ENCODE peak calls at places on chromosomes 3 and 15, in four cellular contexts. I, W, J and A are unnamed samples.

GRCh38 chr3:56800373-56801150 is 1.2 kb downstream of the ARHGEF3 start:
- DNase-seq in I (no peak), W (no peak), J (peak; percentile 25), A (no peak)

GRCh38 chr15:36771826-36772225 is 192.4 kb downstream of the CDIN1 start:
- DNase-seq in I (no peak), W (no peak), J (no peak), A (no peak)

GRCh38 chr3:49295489-49296058 is 18.5 kb upstream of the C3orf62 start:
- DNase-seq in I (peak; percentile 35), W (peak; percentile 29), J (no peak), A (no peak)

GRCh38 chr15:100596792-100597191 is 5.2 kb downstream of the LINS1 start:
- DNase-seq in I (no peak), W (peak; percentile 76), J (peak; percentile 6), A (no peak)

GRCh38 chr15:60374628-60375081 is 23.1 kb downstream of the ANXA2 start:
- DNase-seq in I (peak; percentile 98), W (no peak), J (no peak), A (no peak)

GRCh38 chr15:94135748-94136147 is 95.6 kb upstream of the MCTP2 start:
- DNase-seq in I (no peak), W (no peak), J (no peak), A (no peak)

GRCh38 chr3:160580938-160581337 is 15.6 kb upstream of the KPNA4 start:
- DNase-seq in I (no peak), W (no peak), J (no peak), A (no peak)

GRCh38 chr3:30354972-30355371 is 251.4 kb upstream of the TGFBR2 start:
- DNase-seq in I (peak; percentile 56), W (no peak), J (no peak), A (no peak)

GRCh38 chr3:48187579-48188265 is 495 bp downstream of the CDC25A start:
- DNase-seq in I (no peak), W (peak; percentile 12), J (no peak), A (no peak)

GRCh38 chr15:100902436-100903190 is 16.5 kb upstream of the LRRK1 start:
- DNase-seq in I (peak; percentile 7), W (no peak), J (no peak), A (no peak)

GRCh38 chr15:68383161-68384074 is 48.5 kb downstream of the ITGA11 start:
- DNase-seq in I (peak; percentile 39), W (peak; percentile 59), J (peak; percentile 54), A (peak; percentile 69)

GRCh38 chr3:15458212-15458780 is 30.9 kb downstream of the EAF1 start:
- DNase-seq in I (peak; percentile 12), W (peak; percentile 30), J (no peak), A (no peak)
- TF ChIP-seq TAF1 in I (no peak), W (no peak), J (no peak), A (no peak)

DNA sequence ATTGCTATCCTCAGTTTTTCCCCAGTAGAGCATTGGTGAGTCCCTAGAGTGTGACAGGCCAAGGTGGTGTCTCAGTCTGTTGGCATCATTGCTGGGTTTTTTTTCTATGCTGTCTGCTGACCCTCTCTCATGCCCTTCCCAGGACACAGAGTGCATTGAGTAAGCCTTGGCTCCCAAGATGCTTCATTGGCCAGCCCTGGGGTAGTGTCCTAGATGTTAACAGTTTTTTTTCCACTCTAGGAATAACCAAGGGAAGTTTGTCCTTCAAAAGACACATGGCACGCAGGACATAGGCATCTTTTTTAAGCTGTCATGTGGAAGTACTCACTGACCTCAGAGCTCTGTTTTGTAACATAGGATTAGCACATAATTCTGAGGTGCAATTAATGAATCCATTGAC is 19.5 kb downstream of the ADAMTSL3 start:
- DNase-seq in I (no peak), W (no peak), J (no peak), A (no peak)
- TF ChIP-seq POLR2AphosphoS5 in I (no peak), W (no peak), J (no peak), A (no peak)

DNA sequence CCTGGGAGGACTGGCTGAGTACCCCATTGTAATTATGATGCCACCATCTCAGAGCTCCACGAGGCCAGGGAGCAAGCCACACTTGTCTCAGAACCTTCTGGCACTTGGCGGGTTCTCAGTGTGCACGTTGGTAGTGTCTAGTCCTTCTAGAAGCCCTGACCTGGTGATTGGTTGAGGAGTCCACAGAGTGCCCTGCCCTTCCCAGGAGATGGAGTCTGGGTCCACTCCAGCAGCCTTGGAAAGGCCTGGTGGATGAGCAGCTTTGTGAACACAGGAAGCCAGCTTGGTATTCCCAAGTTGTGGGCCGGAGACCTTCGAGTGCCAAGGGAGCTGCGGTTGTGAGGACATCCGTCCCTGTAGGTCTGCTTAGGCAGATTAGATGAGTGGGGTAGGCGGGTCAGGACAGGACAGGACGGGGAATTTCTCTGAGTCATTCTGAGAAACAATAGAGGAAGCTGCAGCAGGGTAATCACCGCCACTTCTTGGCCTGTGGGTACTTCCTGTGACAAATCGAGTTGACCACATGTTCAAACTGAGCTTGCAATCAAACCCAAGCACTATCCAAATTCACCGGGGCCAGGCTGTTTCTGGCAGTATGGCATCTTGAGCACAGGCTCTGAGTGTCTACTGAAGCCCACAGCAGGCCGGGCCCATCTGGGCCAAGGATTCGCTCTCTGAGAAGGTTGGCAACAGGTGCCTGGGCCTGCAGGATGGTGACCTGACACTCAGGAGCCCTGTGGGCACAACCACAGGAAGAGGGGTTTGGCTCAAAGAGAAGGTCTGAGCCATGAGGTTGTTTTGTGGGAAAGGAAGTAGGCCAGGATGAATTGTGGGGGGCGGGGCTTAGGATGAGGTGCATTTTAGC is 71.5 kb upstream of the PLXNA1 start:
- DNase-seq in I (peak; percentile 21), W (peak; percentile 86), J (peak; percentile 74), A (peak; percentile 65)
- TF ChIP-seq TAF1 in I (no peak), W (no peak), J (peak; percentile 58), A (no peak)

GRCh38 chr15:66772604-66772966 is 70.5 kb downstream of the SMAD6 start:
- DNase-seq in I (peak; percentile 25), W (no peak), J (no peak), A (no peak)

GRCh38 chr15:66777054-66777453 is 75.0 kb downstream of the SMAD6 start:
- DNase-seq in I (no peak), W (no peak), J (no peak), A (no peak)

GRCh38 chr15:66775127-66776105 is 73.4 kb downstream of the SMAD6 start:
- DNase-seq in I (no peak), W (no peak), J (no peak), A (no peak)

GRCh38 chr15:66772967-66773873 is 71.2 kb downstream of the SMAD6 start:
- DNase-seq in I (peak; percentile 75), W (no peak), J (no peak), A (no peak)

DNA sequence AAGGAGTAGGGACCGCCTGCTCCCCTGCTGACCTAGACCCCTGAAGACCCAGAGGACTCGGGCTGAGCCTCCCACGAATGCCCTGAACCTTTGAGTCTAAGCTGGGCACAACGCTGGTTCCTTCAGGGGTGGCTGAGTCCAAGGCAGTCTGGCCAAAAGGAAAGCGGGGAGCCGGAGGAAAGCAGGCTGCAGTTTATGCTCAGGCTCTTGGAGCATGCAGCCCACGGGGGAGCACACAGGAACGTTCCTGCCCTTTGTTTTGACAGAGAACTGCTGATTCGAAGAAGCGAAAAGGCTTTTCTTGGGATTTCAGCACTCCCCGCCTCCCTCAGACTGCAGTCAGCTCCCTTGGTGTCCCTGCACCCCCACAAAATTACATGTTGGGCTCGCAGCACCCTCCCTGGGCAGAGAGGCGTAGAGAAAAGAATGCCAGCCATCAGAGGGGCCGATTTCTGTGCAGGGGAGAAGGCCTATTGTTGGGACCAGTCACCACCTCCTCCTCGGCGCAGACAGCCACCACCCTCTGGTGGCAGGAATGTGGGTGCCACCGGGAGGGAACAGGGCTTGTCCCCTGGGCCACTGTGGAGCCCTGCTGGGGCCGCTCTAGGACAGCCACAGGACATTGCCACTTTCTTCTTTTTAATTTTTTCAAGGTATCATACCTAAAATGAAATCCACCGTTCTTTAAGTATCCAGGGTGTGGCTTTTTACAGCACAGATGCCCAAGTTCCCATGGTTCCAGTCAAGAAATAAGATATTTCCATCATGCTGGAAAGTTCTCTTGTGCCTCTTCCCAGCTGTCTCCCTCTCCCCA is 72.2 kb downstream of the SMAD6 start:
- DNase-seq in I (peak; percentile 78), W (peak; percentile 92), J (peak; percentile 63), A (peak; percentile 73)
- TF ChIP-seq POLR2AphosphoS5 in I (no peak), W (no peak), J (no peak), A (no peak)

GRCh38 chr3:104909721-104910120 is 457.0 kb upstream of the ALCAM start:
- DNase-seq in I (no peak), W (no peak), J (no peak), A (no peak)
- TF ChIP-seq TAF1 in I (no peak), W (no peak), J (no peak), A (no peak)

DNA sequence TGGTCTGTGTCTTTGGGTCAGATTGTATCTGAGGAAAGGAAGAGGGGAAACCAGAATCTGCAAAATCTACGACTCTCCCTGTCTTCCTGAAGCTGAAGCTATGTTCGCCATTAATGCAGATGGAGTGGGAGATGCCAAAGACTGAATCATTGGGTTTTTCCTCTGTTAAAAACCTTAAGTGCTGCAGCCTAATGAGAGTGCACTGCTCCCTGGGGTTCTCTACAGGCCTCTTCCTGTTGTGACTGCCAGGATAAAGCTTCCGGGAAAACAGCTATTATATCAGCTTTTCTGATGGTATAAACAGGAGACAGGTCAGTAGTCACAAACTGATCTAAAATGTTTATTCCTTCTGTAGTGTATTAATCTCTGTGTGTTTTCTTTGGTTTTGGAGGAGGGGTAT is 24.0 kb downstream of the RMDN3 start:
- DNase-seq in I (no peak), W (no peak), J (no peak), A (no peak)
- TF ChIP-seq POLR2AphosphoS5 in I (no peak), W (no peak), J (no peak), A (no peak)

DNA sequence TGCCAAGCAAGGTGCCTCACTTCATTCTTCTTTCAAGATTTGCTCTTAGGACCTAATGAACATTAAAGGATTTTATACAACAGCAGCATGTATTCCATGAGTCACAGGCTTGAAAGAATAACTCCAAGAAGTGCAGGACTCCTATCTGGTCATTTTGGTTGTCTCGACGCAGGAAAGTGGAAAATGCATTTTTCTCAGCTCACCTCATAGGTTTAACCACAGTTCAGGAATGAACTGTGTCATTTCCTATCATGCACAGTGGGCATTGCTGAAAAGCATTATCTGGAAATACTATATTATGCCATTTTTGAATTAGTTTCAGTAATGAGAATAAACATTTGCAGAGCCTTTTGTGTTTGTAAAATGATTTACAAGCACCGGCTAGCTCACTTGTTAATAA is 98.7 kb upstream of the BFSP2 start:
- DNase-seq in I (no peak), W (no peak), J (no peak), A (no peak)
- TF ChIP-seq TAF1 in I (no peak), W (no peak), J (no peak), A (no peak)

DNA sequence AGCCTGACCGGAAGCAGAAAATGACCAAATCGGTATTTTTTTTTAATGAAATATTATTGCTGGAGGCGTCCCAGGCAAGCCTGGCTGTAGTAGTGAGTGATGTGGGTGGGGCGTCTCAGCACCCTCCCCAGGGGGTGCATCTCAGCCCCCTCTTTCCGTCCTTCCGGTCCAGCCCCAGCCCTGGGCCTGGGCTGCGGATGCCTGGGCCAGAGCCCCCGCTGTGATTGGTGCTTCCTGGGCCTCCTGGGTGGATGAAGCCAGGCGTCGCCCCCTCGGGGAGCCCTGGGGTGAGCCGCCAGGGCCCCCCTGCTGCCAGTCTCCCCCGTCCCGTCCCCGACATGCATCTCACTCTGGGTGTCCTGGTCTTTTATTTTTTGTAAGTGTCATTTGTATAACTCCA is 59.0 kb upstream of the GOLGA8A start:
- DNase-seq in I (no peak), W (no peak), J (no peak), A (no peak)
- TF ChIP-seq POLR2AphosphoS5 in I (no peak), W (no peak), J (no peak), A (no peak)